ENCODE peak calls at places on chromosomes 7 and 10, in six cellular contexts. P is CD4-positive, alpha-beta T cell; W is omental fat pad; J is stimulated activated CD4-positive, alpha-beta T cell treated with anti-CD3 and anti-CD28 coated beads, Interleukin-2, amount 100 ng/mL, for 24 hours; L is tibial artery; V is hypothalamus. R is an unnamed sample.

GRCh38 chr10:521261-521660 is 168.2 kb downstream of the DIP2C start:
- DNase-seq in J (no peak), V (no peak), P (no peak), W (no peak), L (no peak), R (peak)

GRCh38 chr7:105493928-105494325 is 28.1 kb downstream of the PUS7 start:
- DNase-seq in V (no peak), W (no peak), P (no peak), L (no peak), J (no peak), R (no peak)

GRCh38 chr10:62063795-62064472 is 162.4 kb downstream of the ARID5B start:
- DNase-seq in P (no peak), J (no peak), L (peak), V (no peak), W (no peak), R (peak)

GRCh38 chr7:43072530-43072929 is 39.9 kb upstream of the HECW1 start:
- DNase-seq in P (no peak), V (no peak), W (no peak), J (no peak), L (no peak), R (no peak)

GRCh38 chr10:121541450-121541849 is 56.8 kb downstream of the FGFR2 start:
- DNase-seq in W (no peak), P (no peak), J (no peak), L (no peak), V (no peak), R (no peak)

GRCh38 chr10:77987671-77988070 is 41.6 kb downstream of the POLR3A start:
- DNase-seq in V (no peak), J (no peak), L (no peak), P (no peak), W (no peak), R (peak)

GRCh38 chr7:38825721-38826440 is 83.1 kb downstream of the VPS41 start:
- DNase-seq in L (no peak), V (no peak), J (no peak), P (no peak), W (no peak), R (no peak)

GRCh38 chr10:68796609-68797008 is 30.7 kb upstream of the STOX1 start:
- DNase-seq in J (no peak), V (no peak), P (no peak), L (no peak), W (no peak), R (no peak)

GRCh38 chr10:13788320-13788600 is 201.5 kb downstream of the PRPF18 start:
- DNase-seq in J (no peak), P (no peak), L (no peak), W (no peak), V (no peak), R (no peak)

GRCh38 chr7:98084631-98085030 is 22.0 kb upstream of the LMTK2 start:
- DNase-seq in L (no peak), J (no peak), P (no peak), W (no peak), V (no peak), R (no peak)

GRCh38 chr10:35005868-35006267 is 84.3 kb downstream of the CUL2 start:
- DNase-seq in P (no peak), L (no peak), W (no peak), V (no peak), J (no peak), R (no peak)

GRCh38 chr10:16381083-16381482 is 55.7 kb upstream of the PTER start:
- DNase-seq in L (no peak), P (no peak), J (no peak), V (no peak), W (no peak), R (no peak)

GRCh38 chr7:151346180-151346769 is 4.7 kb downstream of the NUB1 start:
- DNase-seq in L (no peak), J (no peak), V (no peak), P (no peak), W (no peak), R (no peak)